ENCODE peak calls at places on chromosomes 3 and 15, in ten cellular contexts. V is neural crest cell; K is NCI-H2081; J is psoas muscle; C is GM12878; Z is OCI-M1; Q is left ventricle myocardium inferior; W is skeletal muscle cell; E is activated T-helper 1 cell treated with anti-CD3 and anti-CD28 coated beads, Interleukin-12 subunit alpha, Interleukin-12 subunit beta, Interleukin-2, Interleukin-4 antibody, amounts not matched to agents 30 ng/mL and 10 ng/mL and 1 ng/mL, durations not matched to agents 14 hours and 24 hours and 36 hours; G is activated CD8-positive, alpha-beta T cell treated with anti-CD3 and anti-CD28 coated beads, Interleukin-2, amount 10 ng/mL, durations not matched to agents 7 days and 5 days. T is an unnamed sample.

GRCh38 chr15:70086636-70087035 is 11.1 kb downstream of the TLE3 start:
- DNase-seq in V (no peak), K (no peak), J (no peak), C (no peak), Z (peak; percentile 83), Q (no peak), W (no peak), E (no peak), G (no peak), T (peak; percentile 41)

GRCh38 chr3:106006001-106006400 is 137.2 kb upstream of the CBLB start:
- DNase-seq in V (no peak), K (no peak), J (no peak), C (no peak), Z (no peak), Q (no peak), W (peak; percentile 91), E (no peak), G (no peak), T (no peak)

GRCh38 chr15:45021331-45021730 is 1.7 kb upstream of the SORD start:
- DNase-seq in V (no peak), K (no peak), J (no peak), C (no peak), Z (no peak), Q (no peak), W (no peak), E (no peak), G (no peak), T (no peak)

GRCh38 chr3:194351080-194351672 is at the start of gene CPN2:
- DNase-seq in V (no peak), K (no peak), J (no peak), C (no peak), Z (no peak), Q (no peak), W (no peak), E (no peak), G (no peak), T (no peak)

GRCh38 chr3:112010631-112011030 is 11.9 kb downstream of the TAGLN3 start:
- DNase-seq in V (no peak), K (no peak), J (no peak), C (no peak), Z (no peak), Q (no peak), W (no peak), E (no peak), G (peak; percentile 9), T (no peak)

GRCh38 chr3:12553921-12554391 is 2.9 kb upstream of the MKRN2 start:
- DNase-seq in V (no peak), K (no peak), J (peak; percentile 24), C (no peak), Z (peak; percentile 86), Q (no peak), W (no peak), E (no peak), G (no peak), T (peak; percentile 65)

GRCh38 chr3:181919375-181919774 is 207.7 kb downstream of the SOX2 start:
- DNase-seq in V (no peak), K (no peak), J (no peak), C (no peak), Z (no peak), Q (no peak), W (peak; percentile 10), E (no peak), G (no peak), T (no peak)

GRCh38 chr3:172201136-172201989 is 162.0 kb downstream of the FNDC3B start:
- DNase-seq in V (no peak), K (peak; percentile 88), J (peak; percentile 77), C (no peak), Z (peak; percentile 38), Q (peak; percentile 89), W (peak; percentile 96), E (no peak), G (no peak), T (no peak)

GRCh38 chr3:45321607-45322391 is 66.6 kb upstream of the LARS2 start:
- DNase-seq in V (no peak), K (no peak), J (no peak), C (no peak), Z (no peak), Q (no peak), W (no peak), E (no peak), G (peak; percentile 41), T (no peak)

GRCh38 chr3:124791142-124791541 is 60.9 kb downstream of the UMPS start:
- DNase-seq in V (no peak), K (no peak), J (no peak), C (no peak), Z (no peak), Q (no peak), W (no peak), E (no peak), G (no peak), T (no peak)

GRCh38 chr3:136142592-136142991 is 53.5 kb downstream of the MSL2 start:
- DNase-seq in V (no peak), K (peak; percentile 30), J (no peak), C (no peak), Z (no peak), Q (no peak), W (peak; percentile 56), E (no peak), G (no peak), T (no peak)

GRCh38 chr3:119613201-119613600 is 15.5 kb downstream of the PLA1A start:
- DNase-seq in V (no peak), K (no peak), J (no peak), C (no peak), Z (no peak), Q (no peak), W (no peak), E (no peak), G (no peak), T (no peak)

GRCh38 chr15:48447657-48448056 is 116.4 kb downstream of the DUT start:
- DNase-seq in V (no peak), K (no peak), J (no peak), C (no peak), Z (no peak), Q (no peak), W (peak; percentile 32), E (no peak), G (no peak), T (no peak)

GRCh38 chr15:98916826-98917225 is 90.8 kb downstream of the PGPEP1L start:
- DNase-seq in V (no peak), K (no peak), J (no peak), C (no peak), Z (no peak), Q (no peak), W (no peak), E (no peak), G (no peak), T (no peak)

GRCh38 chr3:63279000-63279366 is 875 bp downstream of the SYNPR start:
- DNase-seq in V (no peak), K (no peak), J (no peak), C (no peak), Z (no peak), Q (no peak), W (no peak), E (no peak), G (no peak), T (no peak)

GRCh38 chr15:82730022-82730530 is 20.4 kb upstream of the AP3B2 start:
- DNase-seq in V (no peak), K (no peak), J (no peak), C (no peak), Z (no peak), Q (no peak), W (no peak), E (no peak), G (no peak), T (no peak)

GRCh38 chr3:71102111-71103039 is 481.2 kb downstream of the FOXP1 start:
- DNase-seq in V (no peak), K (peak; percentile 70), J (no peak), C (no peak), Z (no peak), Q (no peak), W (peak; percentile 88), E (no peak), G (no peak), T (no peak)

GRCh38 chr3:142853270-142854163 is 35.4 kb downstream of the PCOLCE2 start:
- DNase-seq in V (no peak), K (no peak), J (peak; percentile 45), C (no peak), Z (no peak), Q (peak; percentile 78), W (peak; percentile 39), E (no peak), G (no peak), T (no peak)

GRCh38 chr3:59185586-59186381 is 136.0 kb upstream of the CFAP20DC start:
- DNase-seq in V (no peak), K (no peak), J (no peak), C (no peak), Z (no peak), Q (no peak), W (no peak), E (no peak), G (no peak), T (no peak)

GRCh38 chr15:40441736-40442531 is 1.2 kb downstream of the BAHD1 start:
- DNase-seq in V (peak; percentile 44), K (no peak), J (no peak), C (no peak), Z (peak; percentile 28), Q (no peak), W (no peak), E (no peak), G (peak; percentile 43), T (peak; percentile 62)

GRCh38 chr15:73996939-73997338 is 2.4 kb downstream of the PML start:
- DNase-seq in V (no peak), K (no peak), J (no peak), C (no peak), Z (peak; percentile 74), Q (no peak), W (no peak), E (peak; percentile 48), G (peak; percentile 73), T (peak; percentile 68)

GRCh38 chr3:127043731-127044510 is 61.0 kb downstream of the PLXNA1 start:
- DNase-seq in V (no peak), K (no peak), J (peak; percentile 6), C (no peak), Z (no peak), Q (no peak), W (no peak), E (no peak), G (no peak), T (no peak)

GRCh38 chr3:159792070-159792469 is 196.6 kb upstream of the IL12A start:
- DNase-seq in V (no peak), K (no peak), J (no peak), C (no peak), Z (no peak), Q (no peak), W (no peak), E (no peak), G (no peak), T (no peak)

GRCh38 chr3:186722457-186722856 is 5.3 kb downstream of the KNG1 start:
- DNase-seq in V (no peak), K (no peak), J (no peak), C (no peak), Z (peak; percentile 1), Q (no peak), W (no peak), E (no peak), G (no peak), T (peak; percentile 7)

GRCh38 chr15:79970921-79971434 is at the start of gene BCL2A1:
- DNase-seq in V (no peak), K (no peak), J (no peak), C (peak; percentile 96), Z (peak; percentile 71), Q (no peak), W (peak; percentile 87), E (peak; percentile 64), G (peak; percentile 73), T (peak; percentile 93)

GRCh38 chr15:99109555-99110021 is 4.7 kb downstream of the SYNM start:
- DNase-seq in V (no peak), K (no peak), J (no peak), C (peak; percentile 48), Z (no peak), Q (no peak), W (no peak), E (no peak), G (no peak), T (no peak)

GRCh38 chr3:103963599-103963998 is 1403.1 kb upstream of the ALCAM start:
- DNase-seq in V (no peak), K (no peak), J (no peak), C (no peak), Z (no peak), Q (no peak), W (no peak), E (no peak), G (no peak), T (no peak)

GRCh38 chr3:125165189-125165947 is 47.2 kb downstream of the SLC12A8 start:
- DNase-seq in V (peak; percentile 43), K (no peak), J (peak; percentile 50), C (no peak), Z (peak; percentile 5), Q (peak; percentile 53), W (no peak), E (no peak), G (no peak), T (no peak)